ENCODE peak calls at places on chromosomes 3 and 15, in eight cellular contexts. I, T, P, V, M, O, E and G are unnamed samples.

GRCh38 chr3:194489736-194490612 is 3.2 kb upstream of the ATP13A3 start:
- DNase-seq in I (no peak), T (no peak), P (peak), V (no peak), M (no peak), O (no peak), E (no peak), G (no peak)

GRCh38 chr15:90680371-90680935 is 36.7 kb upstream of the BLM start:
- DNase-seq in I (no peak), T (no peak), P (peak), V (no peak), M (peak), O (no peak), E (no peak), G (no peak)

GRCh38 chr15:69358850-69359249 is 55.3 kb upstream of the KIF23 start:
- DNase-seq in I (no peak), T (no peak), P (no peak), V (no peak), M (no peak), O (no peak), E (no peak), G (no peak)

GRCh38 chr3:58013973-58014649 is 5.9 kb downstream of the FLNB start:
- DNase-seq in I (peak), T (peak), P (peak), V (no peak), M (no peak), O (no peak), E (no peak), G (no peak)

GRCh38 chr3:120093119-120093922 is 926 bp downstream of the GSK3B start:
- DNase-seq in I (peak), T (peak), P (peak), V (peak), M (no peak), O (peak), E (peak), G (peak)

GRCh38 chr3:40382617-40382979 is 4.4 kb upstream of the ENTPD3 start:
- DNase-seq in I (no peak), T (no peak), P (no peak), V (no peak), M (no peak), O (no peak), E (no peak), G (no peak)

GRCh38 chr3:105444725-105445124 is 78.0 kb downstream of the ALCAM start:
- DNase-seq in I (no peak), T (no peak), P (no peak), V (no peak), M (peak), O (no peak), E (no peak), G (no peak)

GRCh38 chr3:104787306-104787705 is 579.4 kb upstream of the ALCAM start:
- DNase-seq in I (no peak), T (no peak), P (no peak), V (no peak), M (no peak), O (no peak), E (no peak), G (no peak)

GRCh38 chr3:38634133-38634532 is 15.4 kb downstream of the SCN5A start:
- DNase-seq in I (no peak), T (no peak), P (peak), V (no peak), M (no peak), O (no peak), E (no peak), G (no peak)

GRCh38 chr3:183472155-183472554 is 43.7 kb upstream of the MCF2L2 start:
- DNase-seq in I (no peak), T (no peak), P (no peak), V (no peak), M (no peak), O (no peak), E (no peak), G (no peak)

GRCh38 chr15:33076937-33077336 is 117.6 kb downstream of the FMN1 start:
- DNase-seq in I (no peak), T (no peak), P (no peak), V (no peak), M (no peak), O (no peak), E (no peak), G (no peak)

GRCh38 chr15:82045179-82045891 is 483 bp downstream of the MEX3B start:
- DNase-seq in I (peak), T (peak), P (peak), V (peak), M (peak), O (no peak), E (no peak), G (no peak)

GRCh38 chr3:80190051-80190450 is 422.3 kb upstream of the ROBO1 start:
- DNase-seq in I (no peak), T (no peak), P (peak), V (no peak), M (peak), O (no peak), E (no peak), G (no peak)

GRCh38 chr15:90814193-90814811 is 54.1 kb upstream of the FURIN start:
- DNase-seq in I (no peak), T (no peak), P (peak), V (no peak), M (no peak), O (no peak), E (no peak), G (no peak)

GRCh38 chr3:16477054-16477453 is 36.4 kb downstream of the RFTN1 start:
- DNase-seq in I (no peak), T (no peak), P (peak), V (no peak), M (no peak), O (no peak), E (no peak), G (no peak)

GRCh38 chr3:119630119-119630518 is 30.3 kb downstream of the POPDC2 start:
- DNase-seq in I (no peak), T (no peak), P (no peak), V (no peak), M (no peak), O (no peak), E (no peak), G (no peak)

GRCh38 chr3:146256851-146257486 is 6.1 kb upstream of the PLSCR4 start:
- DNase-seq in I (no peak), T (no peak), P (peak), V (no peak), M (no peak), O (no peak), E (no peak), G (no peak)

GRCh38 chr3:54557538-54558419 is 370.1 kb downstream of the LRTM1 start:
- DNase-seq in I (no peak), T (no peak), P (no peak), V (no peak), M (no peak), O (no peak), E (no peak), G (no peak)

GRCh38 chr3:105686324-105686897 is 182.4 kb downstream of the CBLB start:
- DNase-seq in I (no peak), T (no peak), P (peak), V (no peak), M (peak), O (no peak), E (no peak), G (no peak)

GRCh38 chr3:127486337-127486944 is 104.1 kb downstream of the TPRA1 start:
- DNase-seq in I (no peak), T (no peak), P (no peak), V (no peak), M (no peak), O (no peak), E (no peak), G (no peak)

GRCh38 chr3:8938021-8938420 is 25.3 kb downstream of the RAD18 start:
- DNase-seq in I (no peak), T (no peak), P (peak), V (no peak), M (no peak), O (no peak), E (no peak), G (no peak)

GRCh38 chr15:40274350-40275274 is 8.3 kb downstream of the ANKRD63 start:
- DNase-seq in I (peak), T (peak), P (peak), V (peak), M (peak), O (peak), E (peak), G (peak)

GRCh38 chr3:32817561-32818430 is at the start of gene TRIM71:
- DNase-seq in I (no peak), T (no peak), P (no peak), V (peak), M (no peak), O (no peak), E (no peak), G (no peak)

GRCh38 chr3:126155819-126156218 is 24.6 kb downstream of the ALDH1L1 start:
- DNase-seq in I (no peak), T (no peak), P (no peak), V (no peak), M (no peak), O (no peak), E (no peak), G (no peak)

GRCh38 chr15:94230886-94231727 is at the start of gene MCTP2:
- DNase-seq in I (no peak), T (peak), P (peak), V (peak), M (peak), O (peak), E (peak), G (peak)

GRCh38 chr3:143298886-143299535 is 179.4 kb downstream of the CHST2 start:
- DNase-seq in I (no peak), T (peak), P (no peak), V (no peak), M (no peak), O (no peak), E (no peak), G (no peak)

GRCh38 chr3:99866167-99866810 is 48.6 kb downstream of the CMSS1 start:
- DNase-seq in I (no peak), T (no peak), P (peak), V (no peak), M (no peak), O (no peak), E (no peak), G (no peak)

GRCh38 chr3:112327371-112327951 is 5.5 kb upstream of the CD200 start:
- DNase-seq in I (no peak), T (peak), P (peak), V (peak), M (peak), O (peak), E (no peak), G (peak)

GRCh38 chr3:122989856-122990575 is 37.5 kb downstream of the SEMA5B start:
- DNase-seq in I (no peak), T (no peak), P (no peak), V (no peak), M (no peak), O (no peak), E (no peak), G (no peak)

GRCh38 chr3:62632510-62633294 is 242.5 kb downstream of the CADPS start:
- DNase-seq in I (no peak), T (no peak), P (no peak), V (no peak), M (no peak), O (no peak), E (no peak), G (no peak)

GRCh38 chr15:83845230-83845629 is 191.3 kb downstream of the ADAMTSL3 start:
- DNase-seq in I (no peak), T (no peak), P (peak), V (no peak), M (no peak), O (no peak), E (no peak), G (no peak)

GRCh38 chr3:41682996-41683395 is 278.9 kb downstream of the ULK4 start:
- DNase-seq in I (no peak), T (no peak), P (peak), V (no peak), M (no peak), O (no peak), E (no peak), G (no peak)

GRCh38 chr15:82952156-82953081 is at the start of gene HOMER2:
- DNase-seq in I (peak), T (no peak), P (no peak), V (peak), M (peak), O (peak), E (no peak), G (no peak)

GRCh38 chr3:138440596-138440995 is 6.2 kb downstream of the ESYT3 start:
- DNase-seq in I (no peak), T (no peak), P (no peak), V (no peak), M (no peak), O (no peak), E (no peak), G (no peak)

GRCh38 chr3:66409771-66410355 is 91.0 kb downstream of the LRIG1 start:
- DNase-seq in I (no peak), T (no peak), P (no peak), V (no peak), M (no peak), O (no peak), E (no peak), G (no peak)

GRCh38 chr15:43229977-43230376 is 9.2 kb upstream of the EPB42 start:
- DNase-seq in I (peak), T (no peak), P (no peak), V (no peak), M (no peak), O (no peak), E (no peak), G (no peak)

GRCh38 chr15:78880242-78880533 is 7.5 kb downstream of the MORF4L1 start:
- DNase-seq in I (no peak), T (no peak), P (peak), V (no peak), M (no peak), O (no peak), E (no peak), G (no peak)

GRCh38 chr3:171788546-171789351 is 21.5 kb downstream of the PLD1 start:
- DNase-seq in I (no peak), T (no peak), P (peak), V (no peak), M (peak), O (peak), E (no peak), G (no peak)